ENCODE peak calls at places on chromosome 5, in five cellular contexts. D is endothelial cell of umbilical vein, U is breast epithelium, Y is suprapubic skin, W is GM12878. J is an unnamed sample.

GRCh38 chr5:130555429-130555828 is 609.6 kb downstream of the HINT1 start:
- DNase-seq in D (no peak), U (no peak), Y (no peak), W (no peak), J (no peak)

GRCh38 chr5:180813418-180813817 is 10.8 kb upstream of the MGAT1 start:
- DNase-seq in D (no peak), U (no peak), Y (peak; percentile 56), W (no peak), J (no peak)

GRCh38 chr5:15105799-15106393 is 234.3 kb upstream of the ANKH start:
- DNase-seq in D (peak; percentile 62), U (no peak), Y (no peak), W (no peak), J (peak; percentile 37)

GRCh38 chr5:160054831-160055230 is 45.9 kb downstream of the TTC1 start:
- DNase-seq in D (no peak), U (no peak), Y (no peak), W (no peak), J (peak; percentile 47)

GRCh38 chr5:169112016-169112415 is 188.9 kb downstream of the SLIT3 start:
- DNase-seq in D (no peak), U (no peak), Y (no peak), W (no peak), J (no peak)

GRCh38 chr5:39947657-39948056 is 522.9 kb upstream of the DAB2 start:
- DNase-seq in D (no peak), U (no peak), Y (no peak), W (no peak), J (no peak)

GRCh38 chr5:150656191-150657132 is 4.6 kb upstream of the MYOZ3 start:
- DNase-seq in D (peak; percentile 46), U (no peak), Y (no peak), W (peak; percentile 11), J (peak; percentile 82)

GRCh38 chr5:138960145-138960692 is 85.1 kb upstream of the LRRTM2 start:
- DNase-seq in D (no peak), U (no peak), Y (no peak), W (no peak), J (no peak)

GRCh38 chr5:73417307-73418035 is 31.1 kb downstream of the FOXD1 start:
- DNase-seq in D (no peak), U (no peak), Y (no peak), W (no peak), J (no peak)

GRCh38 chr5:176875783-176876505 is 23.2 kb downstream of the HK3 start:
- DNase-seq in D (no peak), U (no peak), Y (no peak), W (no peak), J (no peak)

GRCh38 chr5:137220523-137220927 is 278.6 kb downstream of the SPOCK1 start:
- DNase-seq in D (peak; percentile 80), U (no peak), Y (no peak), W (no peak), J (no peak)

GRCh38 chr5:52690236-52690685 is 97.5 kb upstream of the ITGA1 start:
- DNase-seq in D (peak; percentile 49), U (no peak), Y (no peak), W (no peak), J (no peak)

GRCh38 chr5:156846914-156847313 is 3.2 kb upstream of the PPP1R2B start:
- DNase-seq in D (no peak), U (no peak), Y (no peak), W (no peak), J (no peak)

GRCh38 chr5:180658774-180659564 is 9.6 kb upstream of the FLT4 start:
- DNase-seq in D (no peak), U (no peak), Y (peak; percentile 40), W (no peak), J (no peak)

GRCh38 chr5:176632777-176633176 is 2.3 kb downstream of the EIF4E1B start:
- DNase-seq in D (no peak), U (no peak), Y (no peak), W (no peak), J (no peak)

GRCh38 chr5:14450055-14450524 is 131.5 kb upstream of the OTULINL start:
- DNase-seq in D (peak; percentile 88), U (no peak), Y (peak; percentile 84), W (no peak), J (no peak)

GRCh38 chr5:147849226-147849625 is 17.8 kb upstream of the SPINK1 start:
- DNase-seq in D (no peak), U (no peak), Y (no peak), W (no peak), J (no peak)

GRCh38 chr5:156741516-156741915 is 108.6 kb upstream of the PPP1R2B start:
- DNase-seq in D (no peak), U (no peak), Y (no peak), W (no peak), J (no peak)

GRCh38 chr5:76851713-76852369 is 2.0 kb downstream of the S100Z start:
- DNase-seq in D (no peak), U (no peak), Y (no peak), W (no peak), J (no peak)

GRCh38 chr5:14118551-14119320 is 24.4 kb upstream of the TRIO start:
- DNase-seq in D (no peak), U (peak; percentile 18), Y (no peak), W (no peak), J (no peak)

GRCh38 chr5:179300834-179301233 is 44.4 kb downstream of the ADAMTS2 start:
- DNase-seq in D (no peak), U (no peak), Y (peak; percentile 81), W (no peak), J (no peak)

GRCh38 chr5:138737494-138738265 is 15.5 kb upstream of the CTNNA1 start:
- DNase-seq in D (no peak), U (no peak), Y (no peak), W (no peak), J (no peak)

GRCh38 chr5:56862909-56863308 is 46.5 kb upstream of the SETD9 start:
- DNase-seq in D (no peak), U (no peak), Y (no peak), W (no peak), J (no peak)

GRCh38 chr5:66248874-66249273 is 104.8 kb downstream of the SREK1 start:
- DNase-seq in D (no peak), U (no peak), Y (no peak), W (no peak), J (no peak)

GRCh38 chr5:90944116-90944515 is 385.5 kb downstream of the ADGRV1 start:
- DNase-seq in D (no peak), U (no peak), Y (no peak), W (no peak), J (no peak)

GRCh38 chr5:102307232-102307631 is 11.1 kb upstream of the SLCO4C1 start:
- DNase-seq in D (no peak), U (no peak), Y (no peak), W (no peak), J (no peak)

GRCh38 chr5:52952483-52952882 is 36.7 kb upstream of the ITGA2 start:
- DNase-seq in D (no peak), U (no peak), Y (no peak), W (no peak), J (no peak)

DNA sequence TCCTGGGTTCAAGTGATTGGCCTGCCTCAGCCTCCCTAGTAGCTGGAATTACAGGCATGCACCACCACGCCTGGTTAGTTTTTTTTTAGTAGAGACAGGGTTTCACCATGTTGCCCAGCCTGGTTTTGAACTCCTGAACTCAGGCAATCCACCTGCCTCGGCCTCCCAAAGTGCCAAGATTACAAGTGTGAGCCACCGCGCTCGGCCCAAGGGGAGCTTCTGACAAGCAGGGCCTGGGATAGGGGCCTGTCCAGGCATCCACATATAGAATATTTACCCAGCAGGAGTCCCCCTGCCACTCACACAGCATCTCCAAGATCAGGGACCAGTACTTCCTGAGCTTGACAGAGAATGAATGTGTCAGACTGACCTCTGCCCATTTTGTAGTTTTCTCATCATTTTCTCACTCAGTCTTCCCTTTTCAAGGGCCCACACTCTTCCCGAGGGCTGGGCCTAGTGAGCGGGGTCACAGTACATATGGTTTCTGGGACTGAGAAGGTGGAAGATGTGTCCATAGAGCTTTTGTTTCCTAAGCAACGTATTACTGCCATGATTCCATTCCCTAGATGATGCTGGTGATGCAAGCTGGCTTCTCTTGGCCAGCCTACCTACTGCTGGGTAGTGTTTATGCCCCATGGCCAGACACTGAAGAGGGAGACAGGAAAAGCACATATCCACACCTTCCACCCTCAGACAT is 9.9 kb downstream of the IRF1 start:
- DNase-seq in D (no peak), U (no peak), Y (no peak), W (no peak), J (no peak)
- TF ChIP-seq POLR2A in D (no peak), U (no peak), Y (no peak), W (peak; percentile 52), J (no peak)

GRCh38 chr5:1124181-1125029 is 12.5 kb upstream of the SLC12A7 start:
- DNase-seq in D (no peak), U (no peak), Y (no peak), W (no peak), J (no peak)
- H3K27me3 ChIP-seq in D (no peaks in the 10 kb centered on the region), U (no peaks in the 10 kb centered on the region), Y (peaks cover 14% of the 10 kb centered on the region), W (no peaks in the 10 kb centered on the region), J (no peaks in the 10 kb centered on the region)

DNA sequence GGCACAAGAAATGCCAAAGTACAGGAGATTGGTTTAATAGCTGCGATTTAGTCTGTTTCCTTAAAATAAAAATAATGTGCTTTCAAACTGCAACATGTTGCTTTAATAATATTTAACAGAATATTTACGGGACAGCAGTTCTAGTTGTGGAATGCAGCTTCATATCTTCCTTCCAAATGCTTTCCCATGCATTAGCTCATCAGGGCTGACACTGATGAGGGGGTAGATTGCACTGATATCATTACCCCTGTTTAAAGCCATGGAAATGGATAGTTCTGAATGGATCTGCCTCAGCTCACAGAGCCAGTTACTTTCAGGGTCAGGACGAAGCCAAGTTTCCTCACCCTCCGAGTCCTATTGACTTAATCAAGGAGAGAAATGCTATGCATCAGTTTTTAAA is 93.2 kb upstream of the OSMR start:
- DNase-seq in D (no peak), U (no peak), Y (no peak), W (no peak), J (no peak)
- H3K36me3 ChIP-seq in D (no peaks in the 10 kb centered on the region), U (no peaks in the 10 kb centered on the region), Y (no peaks in the 10 kb centered on the region), W (no peaks in the 10 kb centered on the region), J (no peaks in the 10 kb centered on the region)

GRCh38 chr5:172765766-172766286 is 5.2 kb downstream of the DUSP1 start:
- DNase-seq in D (no peak), U (no peak), Y (no peak), W (no peak), J (peak; percentile 40)

GRCh38 chr5:172762214-172763119 is 8.5 kb downstream of the DUSP1 start:
- DNase-seq in D (no peak), U (no peak), Y (no peak), W (no peak), J (no peak)

GRCh38 chr5:172763120-172763464 is 7.9 kb downstream of the DUSP1 start:
- DNase-seq in D (no peak), U (no peak), Y (no peak), W (no peak), J (no peak)

GRCh38 chr5:172766287-172767104 is 4.5 kb downstream of the DUSP1 start:
- DNase-seq in D (peak; percentile 94), U (peak; percentile 89), Y (peak; percentile 94), W (no peak), J (peak; percentile 65)

GRCh38 chr5:172764861-172765765 is 5.9 kb downstream of the DUSP1 start:
- DNase-seq in D (peak; percentile 99), U (peak; percentile 99), Y (peak; percentile 99), W (peak; percentile 83), J (peak; percentile 95)
- TF ChIP-seq POLR2A in D (peak; percentile 16), U (no peak), Y (peak; percentile 51), W (peak; percentile 37), J (peak; percentile 59)

GRCh38 chr5:158436271-158437065 is 577.5 kb upstream of the CLINT1 start:
- DNase-seq in D (no peak), U (no peak), Y (no peak), W (no peak), J (no peak)
- H3K27me3 ChIP-seq in D (no peaks in the 10 kb centered on the region), U (no peaks in the 10 kb centered on the region), Y (no peaks in the 10 kb centered on the region), W (no peaks in the 10 kb centered on the region), J (no peaks in the 10 kb centered on the region)